ENCODE peak calls at places on chromosomes 5 and 9, in nine cellular contexts. C, U, H, S, T, Y, J, X and N are unnamed samples.

GRCh38 chr9:91725651-91726050 is 224.4 kb downstream of the ROR2 start:
- DNase-seq in C (no peak), U (no peak), H (no peak), S (no peak), T (no peak), Y (peak), J (no peak), X (no peak), N (no peak)

GRCh38 chr9:38064842-38065368 is 4.1 kb downstream of the SHB start:
- DNase-seq in C (no peak), U (no peak), H (no peak), S (no peak), T (no peak), Y (no peak), J (no peak), X (no peak), N (no peak)

GRCh38 chr5:171242521-171242920 is 66.5 kb upstream of the TLX3 start:
- DNase-seq in C (no peak), U (no peak), H (no peak), S (no peak), T (no peak), Y (no peak), J (no peak), X (no peak), N (no peak)

GRCh38 chr9:32820322-32820721 is 37.0 kb downstream of the TMEM215 start:
- DNase-seq in C (no peak), U (no peak), H (no peak), S (no peak), T (no peak), Y (no peak), J (no peak), X (no peak), N (no peak)

GRCh38 chr5:88142801-88143692 is 125.6 kb downstream of the TMEM161B start:
- DNase-seq in C (peak), U (no peak), H (no peak), S (peak), T (no peak), Y (peak), J (no peak), X (peak), N (no peak)

GRCh38 chr5:135308752-135309151 is 90.3 kb downstream of the MACROH2A1 start:
- DNase-seq in C (peak), U (no peak), H (no peak), S (no peak), T (peak), Y (no peak), J (no peak), X (peak), N (no peak)

GRCh38 chr5:153476767-153477166 is 13.7 kb upstream of the GRIA1 start:
- DNase-seq in C (peak), U (no peak), H (no peak), S (no peak), T (peak), Y (no peak), J (no peak), X (peak), N (no peak)

GRCh38 chr9:70113403-70114022 is 69.9 kb downstream of the MAMDC2 start:
- DNase-seq in C (peak), U (peak), H (no peak), S (peak), T (peak), Y (peak), J (peak), X (peak), N (no peak)

GRCh38 chr5:87300744-87301143 is 33.1 kb downstream of the RASA1 start:
- DNase-seq in C (peak), U (no peak), H (peak), S (no peak), T (peak), Y (no peak), J (peak), X (peak), N (no peak)

GRCh38 chr5:53418409-53418808 is 62.0 kb upstream of the FST start:
- DNase-seq in C (peak), U (no peak), H (no peak), S (no peak), T (peak), Y (no peak), J (no peak), X (no peak), N (no peak)

GRCh38 chr5:161966544-161966943 is 101.0 kb upstream of the GABRG2 start:
- DNase-seq in C (peak), U (peak), H (no peak), S (peak), T (peak), Y (no peak), J (no peak), X (no peak), N (no peak)

GRCh38 chr5:33688041-33688980 is 203.5 kb downstream of the ADAMTS12 start:
- DNase-seq in C (peak), U (no peak), H (no peak), S (no peak), T (no peak), Y (no peak), J (no peak), X (peak), N (no peak)

GRCh38 chr5:172766287-172767104 is 4.5 kb downstream of the DUSP1 start:
- DNase-seq in C (peak), U (no peak), H (no peak), S (no peak), T (peak), Y (peak), J (no peak), X (peak), N (no peak)

GRCh38 chr9:113986931-113987330 is 91.2 kb downstream of the AMBP start:
- DNase-seq in C (no peak), U (no peak), H (no peak), S (no peak), T (no peak), Y (no peak), J (no peak), X (no peak), N (no peak)

GRCh38 chr9:90970603-90971002 is 169.0 kb downstream of the SYK start:
- DNase-seq in C (peak), U (no peak), H (no peak), S (no peak), T (no peak), Y (no peak), J (no peak), X (peak), N (no peak)

GRCh38 chr5:1564182-1564748 is 40.5 kb upstream of the LPCAT1 start:
- DNase-seq in C (peak), U (no peak), H (no peak), S (no peak), T (no peak), Y (no peak), J (no peak), X (peak), N (no peak)

GRCh38 chr5:21711854-21712752 is 1141.0 kb downstream of the CDH12 start:
- DNase-seq in C (peak), U (no peak), H (no peak), S (no peak), T (no peak), Y (no peak), J (no peak), X (no peak), N (no peak)

DNA sequence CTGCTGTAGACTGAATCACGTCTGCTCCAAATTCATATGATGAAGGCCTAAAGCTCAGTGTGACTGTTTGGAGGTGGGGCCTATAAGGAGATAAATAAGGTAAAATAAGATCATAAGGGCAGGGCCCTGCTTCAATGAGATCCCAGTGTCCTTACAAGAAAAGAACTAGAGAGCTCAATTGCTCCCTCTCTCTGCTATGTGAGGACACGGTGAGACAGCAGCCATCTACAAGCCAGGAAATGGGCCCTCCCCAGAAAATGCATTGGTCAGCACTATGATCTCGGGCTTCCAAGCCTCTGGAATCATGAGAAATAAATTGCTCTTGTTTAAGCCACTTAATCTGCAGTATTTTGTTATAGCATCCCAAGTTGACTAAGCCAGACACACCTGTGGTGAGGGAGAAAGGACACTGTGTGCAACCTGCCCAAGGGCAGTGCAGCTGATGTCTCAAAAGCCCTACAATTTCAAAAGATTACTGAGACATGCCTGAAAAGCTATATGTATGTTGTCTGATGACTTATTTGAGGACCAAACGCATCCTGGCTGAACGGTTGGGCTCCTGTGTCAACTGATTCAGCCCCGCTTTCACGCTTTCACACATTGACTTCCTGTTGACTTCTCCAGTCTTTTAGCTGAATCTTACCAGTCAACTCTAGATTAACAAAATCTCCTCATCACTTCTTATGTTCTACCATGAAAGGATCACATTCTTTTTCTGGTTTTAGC is 13.2 kb downstream of the GZMK start:
- DNase-seq in C (peak), U (peak), H (peak), S (no peak), T (peak), Y (no peak), J (no peak), X (peak), N (no peak)
- TF ChIP-seq CTCF in C (peak), U (no peak), H (peak), S (no peak), T (no peak), Y (no peak), J (no peak), X (peak), N (no peak)

DNA sequence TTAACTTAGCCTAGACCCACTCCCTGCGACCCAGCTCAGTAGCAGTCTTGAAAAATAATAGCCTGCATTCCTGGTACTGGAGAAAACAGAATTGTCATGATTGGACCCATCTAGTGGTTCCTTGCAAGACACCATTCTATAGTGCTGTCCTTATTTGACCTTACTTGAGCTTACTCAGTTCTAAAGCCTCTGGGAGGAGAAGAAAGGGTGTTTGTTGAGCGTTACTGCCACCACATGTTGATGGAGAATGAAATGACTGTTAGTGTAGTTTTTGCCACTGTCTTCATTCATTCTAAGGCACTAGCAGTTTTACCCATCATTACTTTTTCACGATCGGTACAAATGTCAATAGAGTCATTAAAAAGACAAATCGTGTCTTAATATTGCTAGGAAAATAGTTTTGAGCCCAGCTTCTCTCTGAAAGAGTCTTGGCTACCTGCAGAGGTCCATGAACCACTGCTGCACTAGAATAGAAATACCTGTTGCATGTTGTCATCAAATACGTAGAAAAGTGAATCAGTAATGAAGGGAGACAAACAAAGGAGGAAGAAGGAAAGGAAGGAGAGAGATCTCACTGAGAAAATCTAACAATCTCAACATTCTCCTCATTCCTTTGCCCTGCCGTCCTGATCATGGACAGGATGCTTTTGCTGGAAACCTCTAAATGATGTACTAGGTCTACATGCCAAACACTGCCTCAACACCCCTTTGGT is 96.0 kb downstream of the LIX1 start:
- DNase-seq in C (peak), U (no peak), H (no peak), S (no peak), T (peak), Y (no peak), J (no peak), X (peak), N (no peak)
- TF ChIP-seq CTCF in C (peak), U (no peak), H (no peak), S (no peak), T (no peak), Y (no peak), J (no peak), X (no peak), N (peak)

DNA sequence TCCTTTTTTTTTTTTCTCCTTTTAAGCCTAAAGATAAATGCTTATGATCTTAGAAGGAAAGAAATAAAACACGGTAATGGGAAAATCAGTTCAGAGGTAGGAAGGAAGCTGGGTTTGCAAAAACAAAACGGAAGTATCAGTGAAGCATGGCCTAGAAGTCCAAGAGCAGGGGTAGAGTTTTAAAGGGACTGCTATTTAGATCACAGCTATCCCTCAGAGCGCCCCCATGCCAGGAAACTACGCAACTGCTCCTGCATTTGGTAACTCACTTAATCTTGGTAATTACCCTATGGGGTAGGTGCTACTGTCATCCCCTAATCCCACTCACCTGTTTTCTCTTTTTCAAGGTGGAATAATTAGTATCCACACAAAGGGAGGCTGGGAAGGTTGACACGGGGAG is 16.0 kb downstream of the TLE1 start:
- DNase-seq in C (no peak), U (no peak), H (no peak), S (no peak), T (no peak), Y (no peak), J (no peak), X (no peak), N (no peak)
- TF ChIP-seq CTCF in C (no peak), U (no peak), H (no peak), S (no peak), T (no peak), Y (no peak), J (no peak), X (no peak), N (no peak)

DNA sequence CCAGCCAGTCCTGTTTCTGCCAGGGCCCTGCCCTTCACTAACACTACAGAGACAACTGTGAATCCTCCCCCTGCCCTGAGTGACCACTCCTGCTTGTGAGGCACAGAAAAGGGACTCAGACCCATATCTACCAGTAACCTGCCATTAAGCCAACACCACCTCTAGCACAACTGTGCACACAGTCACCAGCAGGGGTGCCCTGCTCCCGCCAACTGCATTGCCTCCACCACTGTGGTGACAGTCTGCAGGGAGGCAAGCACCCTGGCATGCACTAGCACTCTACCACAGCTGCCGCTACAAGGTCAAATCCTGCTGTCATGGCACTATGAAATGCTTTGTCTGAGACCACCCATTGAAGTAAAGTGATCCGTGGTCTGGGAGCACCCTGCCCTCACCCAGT is 1028.5 kb upstream of the CDH9 start:
- DNase-seq in C (no peak), U (no peak), H (no peak), S (no peak), T (no peak), Y (no peak), J (no peak), X (no peak), N (no peak)
- TF ChIP-seq CTCF in C (no peak), U (no peak), H (no peak), S (no peak), T (no peak), Y (no peak), J (no peak), X (no peak), N (no peak)

GRCh38 chr9:2015581-2016410 is 649 bp downstream of the SMARCA2 start:
- DNase-seq in C (peak), U (peak), H (peak), S (peak), T (peak), Y (peak), J (peak), X (peak), N (peak)

GRCh38 chr9:2017459-2018161 is 2.5 kb downstream of the SMARCA2 start:
- DNase-seq in C (peak), U (peak), H (peak), S (peak), T (peak), Y (peak), J (peak), X (peak), N (no peak)

GRCh38 chr9:2017209-2017458 is 2.0 kb downstream of the SMARCA2 start:
- DNase-seq in C (no peak), U (no peak), H (no peak), S (no peak), T (no peak), Y (no peak), J (no peak), X (no peak), N (no peak)

GRCh38 chr9:2018162-2018643 is 3.1 kb downstream of the SMARCA2 start:
- DNase-seq in C (no peak), U (no peak), H (no peak), S (no peak), T (no peak), Y (no peak), J (no peak), X (no peak), N (no peak)

GRCh38 chr9:2016411-2017208 is 1.5 kb downstream of the SMARCA2 start:
- DNase-seq in C (peak), U (peak), H (peak), S (peak), T (peak), Y (peak), J (peak), X (peak), N (no peak)
- TF ChIP-seq CTCF in C (no peak), U (no peak), H (no peak), S (no peak), T (no peak), Y (no peak), J (no peak), X (peak), N (peak)

DNA sequence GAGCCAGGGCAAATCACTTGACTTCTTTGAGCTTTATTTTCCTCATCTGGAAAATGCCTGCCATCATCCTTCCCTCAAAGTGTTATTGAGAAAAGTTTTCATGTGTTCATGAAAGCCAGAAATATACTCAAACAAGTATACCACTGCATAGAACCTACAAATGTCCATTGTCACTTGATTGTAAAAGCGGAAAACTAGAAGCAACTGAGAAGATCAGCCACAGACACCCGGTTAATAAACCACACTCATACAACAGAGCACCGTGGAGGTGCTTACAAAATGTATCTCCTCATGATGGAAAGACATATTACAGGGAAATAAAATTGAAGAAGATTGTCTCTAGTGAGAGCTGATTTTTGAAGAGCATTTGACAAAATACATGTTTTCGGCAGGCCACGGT is 117.2 kb upstream of the MSX2 start:
- DNase-seq in C (no peak), U (no peak), H (no peak), S (no peak), T (no peak), Y (no peak), J (no peak), X (no peak), N (no peak)
- TF ChIP-seq CTCF in C (no peak), U (no peak), H (no peak), S (no peak), T (no peak), Y (no peak), J (no peak), X (no peak), N (no peak)

DNA sequence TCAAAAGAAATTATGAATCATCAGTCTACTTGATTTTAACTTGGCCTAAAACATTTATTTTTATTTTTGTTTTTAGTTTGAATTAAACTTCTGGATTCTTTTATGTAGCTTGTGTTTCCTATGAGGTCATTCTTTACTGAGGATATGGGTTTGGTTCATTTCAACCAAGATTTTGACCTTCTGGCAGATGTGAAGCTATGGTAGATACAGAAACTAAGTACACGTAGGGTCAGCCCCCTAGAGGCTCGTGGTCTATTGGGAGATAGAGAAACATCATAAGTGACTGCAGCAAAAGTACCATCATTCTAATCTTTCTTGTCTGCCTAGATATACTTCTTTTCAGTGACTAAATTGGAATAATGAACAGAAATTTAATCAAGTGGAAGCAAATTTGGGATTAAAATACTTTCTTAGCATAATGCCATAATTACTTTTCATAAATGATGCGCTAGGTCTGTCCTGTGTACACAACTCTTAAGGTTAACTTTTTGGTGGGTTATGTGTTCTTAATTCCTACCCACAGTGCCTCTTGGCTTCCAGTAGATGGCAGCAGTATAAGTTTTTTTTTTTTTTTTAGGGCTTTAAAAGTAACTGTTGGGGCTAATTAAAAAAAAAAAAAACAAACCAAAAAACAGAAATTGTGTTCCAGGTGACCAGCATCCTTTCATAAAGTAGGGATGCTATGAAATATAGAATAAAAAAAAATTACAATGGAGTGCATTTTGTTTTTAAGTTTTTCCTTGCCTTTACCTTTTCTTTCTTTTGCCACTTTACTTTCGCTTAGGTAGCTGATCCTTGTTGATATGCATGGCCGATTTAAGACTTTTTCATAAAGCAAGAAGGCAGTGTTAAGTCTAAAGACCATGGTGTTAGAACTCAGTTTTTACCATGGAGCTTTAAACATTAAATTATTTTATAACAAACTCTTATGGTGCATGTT is 49.9 kb downstream of the LRRTM2 start:
- DNase-seq in C (peak), U (peak), H (no peak), S (no peak), T (peak), Y (no peak), J (no peak), X (no peak), N (no peak)
- TF ChIP-seq CTCF in C (peak), U (peak), H (peak), S (peak), T (peak), Y (no peak), J (peak), X (peak), N (peak)